ENCODE peak calls at places on chromosomes 13 and 19, in nine cellular contexts. D, A, J, E, V, T, C, P and S are unnamed samples.

GRCh38 chr19:53333071-53333465 is 481 bp upstream of the ZNF845 start:
- DNase-seq in V (no peak), P (no peak), J (no peak), T (peak), D (peak), E (no peak), C (no peak), A (peak), S (no peak)

GRCh38 chr19:15161028-15161984 is 39.5 kb downstream of the NOTCH3 start:
- DNase-seq in V (no peak), A (no peak), J (no peak), P (no peak), E (no peak), D (no peak), T (peak), C (no peak), S (no peak)

GRCh38 chr13:78410847-78411246 is 192.5 kb downstream of the POU4F1 start:
- DNase-seq in V (no peak), D (no peak), C (no peak), J (no peak), P (no peak), A (no peak), E (no peak), T (no peak), S (no peak)

GRCh38 chr19:16860996-16861395 is 27.8 kb upstream of the F2RL3 start:
- DNase-seq in C (no peak), J (no peak), A (no peak), T (no peak), P (no peak), E (no peak), V (no peak), D (no peak), S (no peak)

GRCh38 chr13:110306960-110307696 is at the start of the genes COL4A1 and COL4A2:
- DNase-seq in V (no peak), J (peak), P (no peak), A (no peak), C (peak), T (no peak), D (no peak), E (no peak), S (no peak)

GRCh38 chr19:43704002-43704705 is 11.7 kb upstream of the IRGC start:
- DNase-seq in E (no peak), A (no peak), P (no peak), D (no peak), J (no peak), C (no peak), T (no peak), V (no peak), S (no peak)

GRCh38 chr13:27915301-27916207 is 4.2 kb upstream of the PDX1 start:
- DNase-seq in J (no peak), V (no peak), P (no peak), A (no peak), T (no peak), D (no peak), E (no peak), C (peak), S (no peak)

GRCh38 chr13:86161257-86161656 is 362.0 kb upstream of the SLITRK6 start:
- DNase-seq in J (no peak), D (no peak), P (no peak), E (no peak), V (no peak), A (no peak), T (no peak), C (no peak), S (no peak)

GRCh38 chr13:45595968-45596367 is 19.6 kb downstream of the ERICH6B start:
- DNase-seq in D (no peak), J (no peak), T (no peak), P (no peak), V (no peak), A (no peak), E (no peak), C (peak), S (no peak)

GRCh38 chr19:6510618-6511017 is 8.5 kb upstream of the TUBB4A start:
- DNase-seq in V (no peak), A (no peak), C (no peak), D (no peak), J (no peak), E (no peak), T (no peak), P (no peak), S (no peak)

GRCh38 chr13:97582170-97582569 is 148.2 kb downstream of the RAP2A start:
- DNase-seq in C (no peak), T (no peak), A (no peak), D (no peak), J (no peak), P (no peak), V (no peak), E (no peak), S (no peak)

GRCh38 chr19:53102701-53103140 is 501 bp downstream of the ZNF160 start:
- DNase-seq in V (no peak), A (peak), D (peak), C (peak), E (no peak), J (peak), P (no peak), T (peak), S (no peak)

GRCh38 chr19:36986601-36987000 is 70.5 kb downstream of the ZNF568 start:
- DNase-seq in E (no peak), D (no peak), C (no peak), T (no peak), J (no peak), P (no peak), V (no peak), A (no peak), S (no peak)

GRCh38 chr19:50417138-50417849 is 1.4 kb upstream of the SPIB start:
- DNase-seq in E (no peak), D (no peak), P (no peak), T (no peak), V (no peak), J (no peak), A (no peak), C (no peak), S (no peak)

GRCh38 chr19:46859637-46860124 is 1.1 kb upstream of the ARHGAP35 start:
- DNase-seq in V (no peak), T (no peak), A (no peak), P (no peak), J (no peak), C (no peak), D (no peak), E (no peak), S (no peak)

GRCh38 chr13:47332149-47332548 is 435.3 kb upstream of the HTR2A start:
- DNase-seq in V (peak), C (no peak), D (no peak), P (no peak), E (no peak), T (no peak), J (peak), A (no peak), S (no peak)

GRCh38 chr19:3192228-3192635 is 6.5 kb downstream of the NCLN start:
- DNase-seq in J (no peak), T (no peak), E (no peak), D (no peak), V (no peak), P (no peak), A (no peak), C (no peak), S (no peak)